ENCODE peak calls at places on chromosomes 16 and 17, in seven cellular contexts. L, N, G, A, B, Z and Q are unnamed samples.

GRCh38 chr16:35221482-35222185 is 1762.2 kb downstream of the TP53TG3F start:
- DNase-seq in L (no peak), B (no peak), G (no peak), A (no peak), N (no peak), Z (no peak), Q (no peak)

GRCh38 chr17:31061678-31062077 is 33.1 kb upstream of the NF1 start:
- DNase-seq in A (no peak), G (no peak), N (no peak), Z (no peak), B (no peak), L (peak; percentile 43), Q (no peak)

GRCh38 chr16:12558641-12559040 is 245.0 kb downstream of the CPPED1 start:
- DNase-seq in L (no peak), G (no peak), B (no peak), A (no peak), N (no peak), Z (no peak), Q (no peak)

GRCh38 chr17:37718383-37719048 is 26.3 kb downstream of the HNF1B start:
- DNase-seq in B (no peak), G (no peak), L (no peak), A (no peak), N (no peak), Z (no peak), Q (no peak)

GRCh38 chr16:81035975-81036750 is 521 bp downstream of the ATMIN start:
- DNase-seq in Z (peak; percentile 54), L (peak; percentile 68), A (peak; percentile 44), N (no peak), B (no peak), G (peak; percentile 69), Q (peak; percentile 19)

GRCh38 chr17:7007143-7007542 is 5.3 kb upstream of the RNASEK start:
- DNase-seq in L (no peak), A (no peak), G (no peak), B (no peak), Z (no peak), N (no peak), Q (no peak)

GRCh38 chr16:72409428-72409827 is 237.5 kb upstream of the PMFBP1 start:
- DNase-seq in A (no peak), Z (no peak), N (no peak), B (no peak), G (no peak), L (no peak), Q (no peak)

GRCh38 chr16:4283939-4284338 is 11.1 kb upstream of the TFAP4 start:
- DNase-seq in L (no peak), A (peak; percentile 49), B (no peak), G (no peak), Z (no peak), N (no peak), Q (peak; percentile 63)